ENCODE peak calls at places on chromosomes 5 and 9, in eight cellular contexts. A is cardiac muscle cell; V is endothelial cell; B is osteocyte; R is CD8-positive, alpha-beta T cell; Y is cardiac fibroblast; S is lower leg skin; O is omental fat pad. L is an unnamed sample.

GRCh38 chr5:175517824-175518450 is 39.6 kb downstream of the SFXN1 start:
- DNase-seq in A (peak; percentile 86), V (no peak), B (no peak), R (peak; percentile 56), Y (peak; percentile 67), S (no peak), O (no peak), L (no peak)

GRCh38 chr9:114798793-114799427 is 6.9 kb downstream of the TNFSF15 start:
- DNase-seq in A (no peak), V (no peak), B (no peak), R (no peak), Y (no peak), S (no peak), O (no peak), L (no peak)

GRCh38 chr9:87657190-87657589 is 68.7 kb upstream of the CTSL start:
- DNase-seq in A (peak; percentile 41), V (no peak), B (no peak), R (no peak), Y (peak; percentile 24), S (no peak), O (no peak), L (no peak)

GRCh38 chr9:14350766-14351165 is 36.8 kb upstream of the NFIB start:
- DNase-seq in A (peak; percentile 51), V (no peak), B (no peak), R (no peak), Y (peak; percentile 52), S (peak; percentile 21), O (no peak), L (no peak)

GRCh38 chr5:581941-582340 is 30.2 kb upstream of the CEP72 start:
- DNase-seq in A (no peak), V (no peak), B (peak; percentile 62), R (no peak), Y (no peak), S (no peak), O (no peak), L (no peak)

GRCh38 chr5:132184588-132184987 is 43.1 kb downstream of the P4HA2 start:
- DNase-seq in A (no peak), V (no peak), B (no peak), R (no peak), Y (no peak), S (no peak), O (no peak), L (no peak)

GRCh38 chr5:65482280-65482726 is 583 bp upstream of the ADAMTS6 start:
- DNase-seq in A (peak; percentile 66), V (no peak), B (no peak), R (no peak), Y (peak; percentile 62), S (no peak), O (no peak), L (no peak)

GRCh38 chr9:133170716-133171115 is 7.0 kb upstream of the GBGT1 start:
- DNase-seq in A (no peak), V (no peak), B (no peak), R (no peak), Y (no peak), S (no peak), O (no peak), L (no peak)

GRCh38 chr5:90440644-90441043 is 31.1 kb upstream of the CETN3 start:
- DNase-seq in A (no peak), V (no peak), B (no peak), R (no peak), Y (no peak), S (no peak), O (no peak), L (no peak)

GRCh38 chr5:90434116-90434714 is 24.7 kb upstream of the CETN3 start:
- DNase-seq in A (peak; percentile 63), V (peak; percentile 54), B (no peak), R (no peak), Y (peak; percentile 62), S (no peak), O (no peak), L (peak; percentile 33)

GRCh38 chr5:90437663-90438062 is 28.1 kb upstream of the CETN3 start:
- DNase-seq in A (no peak), V (no peak), B (no peak), R (no peak), Y (no peak), S (no peak), O (no peak), L (no peak)

GRCh38 chr5:90438100-90438499 is 28.5 kb upstream of the CETN3 start:
- DNase-seq in A (peak; percentile 26), V (no peak), B (no peak), R (no peak), Y (peak; percentile 41), S (no peak), O (no peak), L (no peak)
- TF ChIP-seq CTCF in A (no peak), V (no peak), B (no peak), R (no peak), Y (no peak), S (no peak), O (no peak), L (no peak)

GRCh38 chr9:5428172-5428571 is 9.6 kb downstream of the PLGRKT start:
- DNase-seq in A (no peak), V (no peak), B (no peak), R (no peak), Y (no peak), S (no peak), O (no peak), L (no peak)

GRCh38 chr9:5429873-5430564 is 7.7 kb downstream of the PLGRKT start:
- DNase-seq in A (no peak), V (no peak), B (no peak), R (no peak), Y (no peak), S (no peak), O (no peak), L (no peak)

GRCh38 chr9:5428794-5429528 is 8.8 kb downstream of the PLGRKT start:
- DNase-seq in A (no peak), V (no peak), B (no peak), R (no peak), Y (no peak), S (no peak), O (no peak), L (no peak)

GRCh38 chr9:5427005-5427404 is 10.7 kb downstream of the PLGRKT start:
- DNase-seq in A (no peak), V (no peak), B (no peak), R (no peak), Y (no peak), S (no peak), O (no peak), L (no peak)

DNA sequence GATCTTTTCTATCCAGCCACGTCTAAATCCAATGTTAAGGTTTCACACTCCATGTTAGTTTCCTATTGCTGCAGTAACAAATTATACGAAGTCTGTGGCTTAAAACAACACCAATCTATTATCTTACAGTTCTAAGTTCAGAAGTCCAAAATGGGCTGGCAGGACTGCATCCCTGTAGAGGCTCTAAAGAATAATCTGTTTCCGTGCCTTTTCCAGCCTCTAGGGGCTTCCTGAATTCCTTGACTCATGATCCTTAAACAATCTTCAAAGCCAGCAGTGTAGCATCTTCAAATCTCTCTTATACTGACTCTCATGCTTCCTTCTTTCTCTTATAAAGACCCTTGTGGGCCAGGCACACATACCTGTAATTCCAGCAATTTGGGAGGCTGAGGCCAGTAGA is 6.8 kb downstream of the PLGRKT start:
- DNase-seq in A (no peak), V (no peak), B (no peak), R (no peak), Y (no peak), S (no peak), O (no peak), L (no peak)
- TF ChIP-seq CTCF in A (peak; percentile 4), V (no peak), B (peak; percentile 3), R (no peak), Y (peak; percentile 4), S (no peak), O (no peak), L (peak; percentile 28)

DNA sequence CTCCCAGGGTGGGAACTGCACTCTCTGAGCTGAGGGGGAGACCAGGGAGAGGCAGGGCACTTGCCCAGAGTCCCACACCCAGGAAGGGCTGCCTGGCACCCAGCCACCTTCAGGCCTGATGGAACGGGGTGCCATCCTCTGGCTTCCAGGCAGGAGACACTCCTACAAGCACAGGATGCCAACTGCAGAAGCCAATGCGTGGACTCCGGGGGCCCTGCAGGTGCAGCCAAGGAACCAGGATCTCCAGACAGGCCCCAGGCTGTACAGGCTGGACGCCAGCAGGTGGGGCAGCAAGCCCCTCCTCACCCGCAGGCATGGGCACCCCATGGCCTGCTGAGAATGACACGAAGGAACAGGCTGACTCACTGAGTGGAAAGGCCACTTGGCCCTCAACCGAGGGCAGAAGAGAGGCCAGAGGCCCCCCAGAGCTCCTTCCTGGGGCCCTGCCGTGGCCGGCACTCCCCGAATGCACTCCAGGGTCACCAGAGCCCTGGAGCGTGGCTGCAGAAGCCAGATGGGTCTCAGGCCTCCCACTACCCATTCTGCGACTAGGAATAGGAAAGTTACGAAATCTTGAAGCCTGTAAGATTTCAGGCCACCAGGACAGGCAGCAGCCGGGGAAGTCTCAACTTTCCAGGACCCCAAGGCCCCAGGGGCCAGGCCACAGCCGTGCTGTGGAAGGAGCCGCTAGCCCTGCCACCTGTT is 15.7 kb downstream of the NACC2 start:
- DNase-seq in A (no peak), V (no peak), B (no peak), R (no peak), Y (no peak), S (no peak), O (no peak), L (no peak)
- TF ChIP-seq CTCF in A (no peak), V (no peak), B (no peak), R (no peak), Y (no peak), S (no peak), O (no peak), L (no peak)

GRCh38 chr9:5870020-5870339 is 20.7 kb upstream of the MLANA start:
- DNase-seq in A (no peak), V (no peak), B (no peak), R (no peak), Y (no peak), S (no peak), O (no peak), L (no peak)

GRCh38 chr9:5868235-5868634 is 22.5 kb upstream of the MLANA start:
- DNase-seq in A (no peak), V (no peak), B (no peak), R (no peak), Y (no peak), S (no peak), O (no peak), L (no peak)

GRCh38 chr9:5871785-5872184 is 18.9 kb upstream of the MLANA start:
- DNase-seq in A (peak; percentile 8), V (no peak), B (no peak), R (no peak), Y (peak; percentile 12), S (no peak), O (no peak), L (no peak)

GRCh38 chr9:5870691-5871090 is 20.0 kb upstream of the MLANA start:
- DNase-seq in A (no peak), V (no peak), B (no peak), R (no peak), Y (peak; percentile 17), S (no peak), O (no peak), L (no peak)

DNA sequence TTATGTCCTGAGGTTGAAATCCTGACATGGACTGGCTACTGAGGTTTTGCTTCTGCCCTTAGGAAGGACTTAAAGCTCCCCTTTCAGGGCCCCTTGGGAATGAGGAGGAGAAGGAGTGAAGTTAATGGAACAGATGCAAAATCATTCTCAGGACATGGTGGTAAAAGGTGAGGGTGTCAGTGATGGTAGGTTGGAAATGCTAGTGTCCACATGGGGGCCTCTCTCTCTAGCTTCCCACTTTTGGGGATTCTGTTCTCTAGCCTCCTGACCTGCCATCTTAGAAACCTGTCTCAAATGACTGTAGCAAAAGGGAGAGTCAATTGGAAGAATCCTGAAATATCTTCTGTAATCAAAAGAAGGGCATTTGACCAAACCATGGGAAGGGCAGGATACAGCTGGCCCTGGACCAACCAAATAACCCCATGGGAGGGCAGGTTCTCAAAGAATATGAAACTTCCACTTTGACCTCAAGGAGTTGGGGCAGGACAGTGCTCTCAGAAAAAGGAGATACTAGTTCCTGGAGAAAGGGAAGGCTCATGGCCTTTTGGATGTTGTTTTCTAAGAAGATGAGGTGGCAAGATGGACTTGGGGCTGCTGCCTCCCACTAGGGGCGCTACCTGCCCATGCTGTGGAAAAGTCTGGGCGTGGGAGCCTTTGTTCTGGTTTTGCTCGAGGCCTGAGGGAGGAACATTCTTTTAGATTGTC is 21.2 kb upstream of the MLANA start:
- DNase-seq in A (no peak), V (peak; percentile 15), B (no peak), R (no peak), Y (no peak), S (no peak), O (no peak), L (no peak)
- TF ChIP-seq CTCF in A (peak; percentile 24), V (peak; percentile 27), B (peak; percentile 21), R (no peak), Y (peak; percentile 43), S (no peak), O (no peak), L (peak; percentile 59)